ENCODE peak calls at places on chromosomes 16 and 17, in six cellular contexts. H, V, T, L, U and F are unnamed samples.

GRCh38 chr16:17277981-17278381 is 192.8 kb downstream of the XYLT1 start:
- DNase-seq in U (no peak), T (no peak), L (no peak), V (no peak), H (no peak), F (peak)

GRCh38 chr16:21263640-21264211 is 14.4 kb downstream of the CRYM start:
- DNase-seq in V (no peak), H (no peak), T (no peak), L (no peak), U (peak), F (no peak)

GRCh38 chr17:17061516-17061915 is 19.3 kb downstream of the MPRIP start:
- DNase-seq in L (no peak), H (no peak), U (no peak), T (no peak), V (no peak), F (peak)

GRCh38 chr16:75351183-75351582 is 82.1 kb downstream of the CFDP1 start:
- DNase-seq in V (no peak), U (peak), L (no peak), T (peak), H (peak), F (no peak)

GRCh38 chr17:62724398-62725146 is 83.5 kb downstream of the MARCHF10 start:
- DNase-seq in H (no peak), V (no peak), L (no peak), T (peak), U (no peak), F (no peak)

GRCh38 chr17:77666881-77667395 is 291.6 kb upstream of the TNRC6C start:
- DNase-seq in U (no peak), L (no peak), V (no peak), T (no peak), H (no peak), F (no peak)

GRCh38 chr16:57308041-57308440 is 23.6 kb upstream of the PLLP start:
- DNase-seq in U (no peak), H (no peak), T (peak), L (no peak), V (no peak), F (no peak)

GRCh38 chr17:82452162-82452561 is 1.6 kb upstream of the CYBC1 start:
- DNase-seq in H (no peak), V (no peak), U (no peak), L (no peak), T (no peak), F (no peak)

GRCh38 chr16:1641261-1641660 is 29.1 kb downstream of the CRAMP1 start:
- DNase-seq in L (no peak), T (no peak), V (no peak), H (no peak), U (no peak), F (no peak)

GRCh38 chr17:71922439-71922838 is 198.4 kb upstream of the SOX9 start:
- DNase-seq in V (no peak), L (no peak), U (no peak), T (peak), H (peak), F (no peak)

GRCh38 chr17:32490101-32490482 is 3.3 kb downstream of the CDK5R1 start:
- DNase-seq in L (no peak), V (no peak), U (peak), H (no peak), T (no peak), F (peak)

GRCh38 chr17:58265266-58265665 is 15.5 kb downstream of the MPO start:
- DNase-seq in H (no peak), T (no peak), U (no peak), V (no peak), L (no peak), F (no peak)

GRCh38 chr17:17129466-17129865 is 76.7 kb downstream of the PLD6 start:
- DNase-seq in V (no peak), L (no peak), H (no peak), T (peak), U (no peak), F (no peak)

GRCh38 chr17:20952183-20952582 is 90.6 kb downstream of the USP22 start:
- DNase-seq in T (no peak), H (no peak), V (no peak), U (no peak), L (no peak), F (no peak)

GRCh38 chr17:64066709-64067108 is 46.3 kb upstream of the ICAM2 start:
- DNase-seq in V (no peak), U (no peak), L (no peak), T (no peak), H (no peak), F (no peak)

GRCh38 chr17:26773189-26774188 is 520.4 kb upstream of the WSB1 start:
- DNase-seq in T (no peak), H (no peak), V (no peak), L (no peak), U (no peak), F (no peak)

GRCh38 chr16:57067347-57067746 is 25.0 kb upstream of the CPNE2 start:
- DNase-seq in H (no peak), T (no peak), U (no peak), V (no peak), L (no peak), F (no peak)

GRCh38 chr16:30720694-30721093 is 21.7 kb downstream of the SRCAP start:
- DNase-seq in T (no peak), V (no peak), L (no peak), H (no peak), U (no peak), F (no peak)

GRCh38 chr17:74076446-74076845 is 127.0 kb upstream of the RPL38 start:
- DNase-seq in T (no peak), U (no peak), L (no peak), H (no peak), V (no peak), F (no peak)

GRCh38 chr16:77035361-77035760 is 155.6 kb upstream of the MON1B start:
- DNase-seq in H (no peak), L (no peak), U (no peak), T (no peak), V (no peak), F (no peak)

GRCh38 chr16:12067714-12068401 is 91.3 kb downstream of the SNX29 start:
- DNase-seq in T (peak), L (no peak), U (peak), H (peak), V (no peak), F (peak)

GRCh38 chr17:67982034-67982640 is 14.1 kb downstream of the C17orf58 start:
- DNase-seq in V (no peak), U (no peak), H (no peak), T (no peak), L (no peak), F (no peak)

GRCh38 chr17:9875441-9875840 is 29.6 kb downstream of the RCVRN start:
- DNase-seq in L (no peak), H (no peak), V (no peak), U (no peak), T (no peak), F (no peak)

GRCh38 chr17:17258998-17259397 is 22.0 kb upstream of the FLCN start:
- DNase-seq in V (no peak), H (no peak), U (no peak), T (no peak), L (no peak), F (no peak)

GRCh38 chr17:29389994-29390855 is at the start of gene TAOK1:
- DNase-seq in L (peak), T (peak), V (peak), U (peak), H (peak), F (peak)

GRCh38 chr17:29386760-29387159 is 3.4 kb upstream of the TAOK1 start:
- DNase-seq in V (no peak), H (no peak), L (no peak), T (no peak), U (no peak), F (no peak)

GRCh38 chr17:29388937-29389336 is 1.2 kb upstream of the TAOK1 start:
- DNase-seq in U (no peak), H (no peak), T (no peak), L (no peak), V (no peak), F (no peak)

GRCh38 chr17:29383687-29384086 is 6.5 kb upstream of the TAOK1 start:
- DNase-seq in H (no peak), U (no peak), L (no peak), T (peak), V (no peak), F (no peak)

DNA sequence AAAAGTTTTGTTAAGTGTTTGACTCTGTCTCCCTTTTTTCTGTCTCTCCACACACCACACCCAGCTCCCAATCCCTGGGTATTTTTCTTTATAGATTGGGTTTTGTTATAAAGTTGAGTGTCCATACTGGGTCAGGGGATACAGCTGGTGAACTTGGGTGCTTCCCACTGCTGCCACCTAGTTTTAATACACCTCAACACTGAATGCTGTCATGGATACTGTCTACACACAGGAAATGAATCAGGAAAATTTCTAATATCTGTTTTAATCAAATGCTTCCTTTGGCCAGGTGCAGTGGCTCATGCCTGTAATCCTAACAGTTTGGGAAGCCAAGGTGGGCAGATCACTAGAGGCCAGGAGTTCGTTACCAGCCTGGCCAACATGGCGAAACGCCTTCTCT is 5.3 kb upstream of the TAOK1 start:
- DNase-seq in H (no peak), U (no peak), L (no peak), T (peak), V (no peak), F (no peak)
- TF ChIP-seq CTCF in H (no peak), U (peak), L (no peak), T (peak), V (no peak), F (no peak)

DNA sequence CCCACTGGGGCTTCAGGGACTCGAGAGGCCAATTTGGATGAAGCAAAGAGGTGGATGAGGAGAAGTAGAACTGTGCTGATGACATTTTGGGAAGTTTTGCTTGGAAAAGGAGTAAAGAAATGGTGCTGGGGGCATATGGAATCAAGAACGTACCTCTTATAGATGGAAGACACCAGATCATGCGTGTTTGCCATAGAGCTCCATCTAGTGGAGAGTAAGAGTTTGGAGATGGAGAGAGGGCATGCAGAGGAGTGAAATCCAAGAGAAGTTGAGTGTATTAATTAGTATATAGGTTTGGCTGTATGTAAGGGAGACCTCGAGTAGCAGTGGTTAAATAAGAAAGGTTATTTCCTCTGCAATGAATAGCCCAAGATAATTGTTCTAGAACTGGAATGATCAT is 56.0 kb downstream of the SHISA6 start:
- DNase-seq in U (peak), H (no peak), V (no peak), T (no peak), L (no peak), F (no peak)
- TF ChIP-seq CTCF in U (no peak), H (no peak), V (no peak), T (no peak), L (no peak), F (peak)

GRCh38 chr17:7239091-7240027 is at the start of gene PHF23:
- DNase-seq in V (peak), H (peak), L (peak), U (peak), T (peak), F (peak)
- TF ChIP-seq CTCF in V (no peak), H (no peak), L (no peak), U (no peak), T (peak), F (no peak)

GRCh38 chr16:6331770-6332169 is 1000.9 kb upstream of the RBFOX1 start:
- DNase-seq in V (no peak), H (no peak), U (no peak), T (no peak), L (no peak), F (no peak)

GRCh38 chr16:6335072-6335471 is 997.6 kb upstream of the RBFOX1 start:
- DNase-seq in T (no peak), U (peak), L (no peak), H (no peak), V (no peak), F (peak)
- TF ChIP-seq CTCF in T (peak), U (peak), L (no peak), H (peak), V (peak), F (peak)